ENCODE peak calls at places on chromosomes 1 and 21, in seven cellular contexts. K is psoas muscle; C is NCI-H1092; U is HFFc6; Z is activated CD8-positive, alpha-beta memory T cell treated with anti-CD3 and anti-CD28 coated beads for 4 hours; J is frontal cortex; I is neural crest cell. Q is an unnamed sample.

GRCh38 chr1:242428403-242429190 is 95.9 kb downstream of the PLD5 start:
- DNase-seq in J (no peak), U (no peak), Z (no peak), K (no peak), C (no peak), I (no peak), Q (no peak)

GRCh38 chr21:25490742-25491141 is 116.5 kb downstream of the MRPL39 start:
- DNase-seq in U (no peak), C (no peak), K (no peak), J (no peak), I (no peak), Z (no peak), Q (no peak)

GRCh38 chr1:206540044-206540758 is 32.9 kb downstream of the RASSF5 start:
- DNase-seq in U (no peak), C (peak), K (peak), J (no peak), I (no peak), Z (no peak), Q (no peak)

GRCh38 chr1:115210302-115210711 is 121.0 kb upstream of the TSPAN2 start:
- DNase-seq in C (no peak), U (peak), K (no peak), Z (no peak), J (no peak), I (no peak), Q (no peak)

GRCh38 chr21:33075128-33075527 is 5.2 kb downstream of the OLIG1 start:
- DNase-seq in K (no peak), Z (no peak), C (no peak), J (no peak), I (no peak), U (no peak), Q (no peak)

GRCh38 chr1:21510885-21511578 is 1.8 kb downstream of the ALPL start:
- DNase-seq in Z (no peak), C (no peak), I (no peak), K (no peak), J (no peak), U (no peak), Q (no peak)

GRCh38 chr1:14009576-14009975 is 309.6 kb downstream of the PRDM2 start:
- DNase-seq in J (no peak), K (no peak), U (no peak), I (no peak), Z (no peak), C (no peak), Q (no peak)

GRCh38 chr1:243558556-243558955 is 291.5 kb downstream of the AKT3 start:
- DNase-seq in U (no peak), J (no peak), K (no peak), I (no peak), Z (no peak), C (no peak), Q (no peak)

GRCh38 chr1:9121891-9122409 is 7.0 kb downstream of the GPR157 start:
- DNase-seq in I (no peak), Z (no peak), C (no peak), U (no peak), J (no peak), K (no peak), Q (peak)